ENCODE peak calls at places on chromosomes 3 and 15, in four cellular contexts. One of them, this sample, is unnamed.

GRCh38 chr15:45458746-45459403 is 63.7 kb downstream of the SLC30A4 start:
- DNase-seq in fibroblast of lung: peak
- DNase-seq in trophoblast cell: peak
- DNase-seq in HCT116: no peak
- DNase-seq in this sample: no peak

GRCh38 chr3:94799420-94800060 is 736.7 kb downstream of the NSUN3 start:
- DNase-seq in HCT116: no peak
- DNase-seq in fibroblast of lung: no peak
- DNase-seq in trophoblast cell: no peak
- DNase-seq in this sample: no peak

GRCh38 chr3:9916734-9917680 is at the start of gene IL17RC:
- DNase-seq in HCT116: peak
- DNase-seq in trophoblast cell: peak
- DNase-seq in fibroblast of lung: peak
- DNase-seq in this sample: peak

GRCh38 chr15:60370804-60371700 is 26.7 kb downstream of the ANXA2 start:
- DNase-seq in trophoblast cell: no peak
- DNase-seq in fibroblast of lung: peak
- DNase-seq in HCT116: peak
- DNase-seq in this sample: peak

GRCh38 chr3:156826896-156827882 is 1.0 kb downstream of the LEKR1 start:
- DNase-seq in HCT116: no peak
- DNase-seq in fibroblast of lung: no peak
- DNase-seq in trophoblast cell: no peak
- DNase-seq in this sample: no peak

GRCh38 chr15:31511707-31512310 is 185.2 kb downstream of the KLF13 start:
- DNase-seq in trophoblast cell: peak
- DNase-seq in fibroblast of lung: no peak
- DNase-seq in HCT116: no peak
- DNase-seq in this sample: no peak

GRCh38 chr3:165389653-165390052 is 193.5 kb upstream of the SLITRK3 start:
- DNase-seq in HCT116: no peak
- DNase-seq in fibroblast of lung: no peak
- DNase-seq in trophoblast cell: no peak
- DNase-seq in this sample: no peak

GRCh38 chr15:101500865-101501551 is 11.5 kb upstream of the PCSK6 start:
- DNase-seq in HCT116: no peak
- DNase-seq in fibroblast of lung: no peak
- DNase-seq in trophoblast cell: no peak
- DNase-seq in this sample: no peak

GRCh38 chr15:74955017-74955416 is 1.6 kb downstream of the RPP25 start:
- DNase-seq in HCT116: no peak
- DNase-seq in fibroblast of lung: no peak
- DNase-seq in trophoblast cell: no peak
- DNase-seq in this sample: no peak

GRCh38 chr15:74957301-74958035 is 896 bp upstream of the RPP25 start:
- DNase-seq in HCT116: no peak
- DNase-seq in fibroblast of lung: no peak
- DNase-seq in trophoblast cell: no peak
- DNase-seq in this sample: no peak

GRCh38 chr15:74954515-74954914 is 2.1 kb downstream of the RPP25 start:
- DNase-seq in fibroblast of lung: peak
- DNase-seq in trophoblast cell: peak
- DNase-seq in HCT116: no peak
- DNase-seq in this sample: peak

GRCh38 chr15:74956648-74957300 is at the start of gene RPP25:
- DNase-seq in trophoblast cell: peak
- DNase-seq in HCT116: peak
- DNase-seq in fibroblast of lung: peak
- DNase-seq in this sample: peak

GRCh38 chr15:74955796-74956647 is 550 bp downstream of the RPP25 start:
- DNase-seq in fibroblast of lung: peak
- DNase-seq in trophoblast cell: peak
- DNase-seq in HCT116: no peak
- DNase-seq in this sample: peak
- H3K4me2 ChIP-seq in fibroblast of lung: peak
- H3K4me2 ChIP-seq in trophoblast cell: peak
- H3K4me2 ChIP-seq in HCT116: peak
- H3K4me2 ChIP-seq in this sample: peak

GRCh38 chr15:32683231-32683630 is 34.6 kb upstream of the GREM1 start:
- DNase-seq in HCT116: no peak
- DNase-seq in trophoblast cell: no peak
- DNase-seq in fibroblast of lung: no peak
- DNase-seq in this sample: no peak
- H3K9ac ChIP-seq in HCT116: no peak
- H3K9ac ChIP-seq in trophoblast cell: no peak
- H3K9ac ChIP-seq in fibroblast of lung: no peak
- H3K9ac ChIP-seq in this sample: peak

GRCh38 chr3:120218981-120219380 is 66.0 kb downstream of the GPR156 start:
- DNase-seq in HCT116: no peak
- DNase-seq in trophoblast cell: no peak
- DNase-seq in fibroblast of lung: no peak
- DNase-seq in this sample: no peak
- H3K27ac ChIP-seq in HCT116: no peak
- H3K27ac ChIP-seq in trophoblast cell: no peak
- H3K27ac ChIP-seq in fibroblast of lung: no peak
- H3K27ac ChIP-seq in this sample: no peak

DNA sequence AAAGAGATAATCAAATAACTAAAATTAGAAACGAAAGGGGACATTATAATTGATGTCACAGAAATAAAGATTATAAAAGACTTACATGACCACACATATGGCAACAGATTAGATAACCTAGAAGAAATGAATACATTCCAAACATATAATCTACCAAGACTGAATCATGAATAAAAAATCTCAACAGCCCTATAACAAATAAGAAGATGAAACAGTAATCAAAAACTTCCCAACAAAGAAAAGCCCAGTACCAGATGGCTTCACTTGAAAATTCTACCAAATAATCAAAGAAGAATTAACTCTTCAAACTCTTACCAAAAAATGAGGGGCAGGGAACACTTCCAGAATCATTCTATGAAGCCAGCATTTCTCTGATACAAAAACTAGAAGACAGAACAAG is 11.8 kb downstream of the TOP2B start:
- DNase-seq in HCT116: no peak
- DNase-seq in trophoblast cell: no peak
- DNase-seq in fibroblast of lung: no peak
- DNase-seq in this sample: peak
- H3K4me2 ChIP-seq in HCT116: no peak
- H3K4me2 ChIP-seq in trophoblast cell: no peak
- H3K4me2 ChIP-seq in fibroblast of lung: no peak
- H3K4me2 ChIP-seq in this sample: no peak

GRCh38 chr3:141986548-141987107 is 110.2 kb downstream of the ATP1B3 start:
- DNase-seq in HCT116: no peak
- DNase-seq in fibroblast of lung: no peak
- DNase-seq in trophoblast cell: no peak
- DNase-seq in this sample: no peak

GRCh38 chr3:141994856-141995255 is 118.4 kb downstream of the ATP1B3 start:
- DNase-seq in trophoblast cell: no peak
- DNase-seq in HCT116: no peak
- DNase-seq in fibroblast of lung: no peak
- DNase-seq in this sample: no peak

GRCh38 chr3:141996437-141996836 is 120.0 kb downstream of the ATP1B3 start:
- DNase-seq in trophoblast cell: no peak
- DNase-seq in fibroblast of lung: no peak
- DNase-seq in HCT116: no peak
- DNase-seq in this sample: no peak

GRCh38 chr3:141992512-141992911 is 116.1 kb downstream of the ATP1B3 start:
- DNase-seq in fibroblast of lung: no peak
- DNase-seq in trophoblast cell: no peak
- DNase-seq in HCT116: no peak
- DNase-seq in this sample: no peak
- H3K9ac ChIP-seq in fibroblast of lung: no peak
- H3K9ac ChIP-seq in trophoblast cell: no peak
- H3K9ac ChIP-seq in HCT116: no peak
- H3K9ac ChIP-seq in this sample: no peak

GRCh38 chr3:45537960-45538640 is 56.5 kb upstream of the LIMD1 start:
- DNase-seq in fibroblast of lung: peak
- DNase-seq in HCT116: no peak
- DNase-seq in trophoblast cell: no peak
- DNase-seq in this sample: no peak

GRCh38 chr3:45536316-45536715 is 58.2 kb upstream of the LIMD1 start:
- DNase-seq in trophoblast cell: peak
- DNase-seq in HCT116: no peak
- DNase-seq in fibroblast of lung: no peak
- DNase-seq in this sample: no peak

GRCh38 chr3:45541326-45542321 is 52.9 kb upstream of the LIMD1 start:
- DNase-seq in HCT116: no peak
- DNase-seq in fibroblast of lung: no peak
- DNase-seq in trophoblast cell: peak
- DNase-seq in this sample: no peak

GRCh38 chr3:45537596-45537959 is 57.0 kb upstream of the LIMD1 start:
- DNase-seq in HCT116: no peak
- DNase-seq in trophoblast cell: no peak
- DNase-seq in fibroblast of lung: no peak
- DNase-seq in this sample: no peak

DNA sequence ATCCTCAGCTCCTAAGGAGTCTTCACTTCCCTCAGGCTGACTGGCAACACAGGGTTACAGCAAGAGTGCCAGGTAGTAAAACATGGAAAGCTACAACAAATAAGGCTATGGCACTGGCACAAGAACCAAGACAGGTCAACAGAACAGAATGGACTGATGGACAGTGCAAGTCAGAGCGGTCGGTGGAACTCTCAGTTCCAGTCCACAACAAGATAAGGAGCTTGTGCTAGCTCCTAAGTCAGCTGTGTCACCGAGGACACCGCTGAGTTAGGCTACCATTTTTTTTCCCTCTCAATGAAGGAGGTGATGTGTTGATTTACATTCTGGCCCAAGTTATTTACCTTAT is 55.9 kb upstream of the LIMD1 start:
- DNase-seq in fibroblast of lung: no peak
- DNase-seq in trophoblast cell: no peak
- DNase-seq in HCT116: no peak
- DNase-seq in this sample: no peak
- H3K27ac ChIP-seq in fibroblast of lung: peak
- H3K27ac ChIP-seq in trophoblast cell: no peak
- H3K27ac ChIP-seq in HCT116: no peak
- H3K27ac ChIP-seq in this sample: no peak

GRCh38 chr3:58176185-58176530 is 34.6 kb downstream of the DNASE1L3 start:
- DNase-seq in trophoblast cell: no peak
- DNase-seq in fibroblast of lung: no peak
- DNase-seq in HCT116: no peak
- DNase-seq in this sample: no peak
- H3K4me2 ChIP-seq in trophoblast cell: no peak
- H3K4me2 ChIP-seq in fibroblast of lung: no peak
- H3K4me2 ChIP-seq in HCT116: no peak
- H3K4me2 ChIP-seq in this sample: no peak

GRCh38 chr3:195107593-195107992 is 163.4 kb downstream of the XXYLT1 start:
- DNase-seq in trophoblast cell: no peak
- DNase-seq in HCT116: no peak
- DNase-seq in fibroblast of lung: no peak
- DNase-seq in this sample: no peak

GRCh38 chr3:195104340-195104739 is 166.6 kb downstream of the XXYLT1 start:
- DNase-seq in trophoblast cell: no peak
- DNase-seq in HCT116: no peak
- DNase-seq in fibroblast of lung: no peak
- DNase-seq in this sample: no peak

GRCh38 chr3:195106418-195106906 is 164.5 kb downstream of the XXYLT1 start:
- DNase-seq in trophoblast cell: peak
- DNase-seq in fibroblast of lung: peak
- DNase-seq in HCT116: no peak
- DNase-seq in this sample: peak

GRCh38 chr3:195105389-195105788 is 165.6 kb downstream of the XXYLT1 start:
- DNase-seq in fibroblast of lung: no peak
- DNase-seq in HCT116: no peak
- DNase-seq in trophoblast cell: peak
- DNase-seq in this sample: no peak

DNA sequence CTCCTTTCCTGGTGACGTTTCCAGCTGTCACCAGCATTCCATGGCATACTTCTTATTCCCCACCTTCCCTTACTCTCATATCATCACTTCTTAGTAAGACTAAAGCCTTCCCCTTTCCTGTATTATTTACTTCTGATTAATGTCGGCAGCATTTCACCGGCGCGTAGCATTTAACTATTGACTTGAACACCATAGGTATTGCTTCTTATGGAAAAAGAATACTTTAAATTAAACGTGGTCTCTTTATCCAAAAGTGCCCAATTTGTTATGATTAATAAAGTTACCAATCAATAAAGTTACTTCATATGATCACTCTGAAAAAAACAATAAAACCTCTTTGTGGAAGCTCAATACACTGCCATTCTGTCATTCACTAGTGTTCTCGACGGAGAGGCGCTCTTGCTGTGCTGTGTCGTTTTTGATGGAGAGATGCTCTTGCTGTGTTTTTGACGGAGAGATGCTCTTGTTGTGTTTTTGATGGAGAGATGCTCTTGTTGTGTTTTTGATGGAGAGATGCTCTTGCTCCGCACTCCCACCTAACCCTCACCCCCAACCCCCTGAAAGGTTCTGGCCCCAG is 165.0 kb downstream of the XXYLT1 start:
- DNase-seq in trophoblast cell: no peak
- DNase-seq in HCT116: no peak
- DNase-seq in fibroblast of lung: no peak
- DNase-seq in this sample: no peak
- H3K9ac ChIP-seq in trophoblast cell: no peak
- H3K9ac ChIP-seq in HCT116: no peak
- H3K9ac ChIP-seq in fibroblast of lung: peak
- H3K9ac ChIP-seq in this sample: peak

This sample was measured in astrocyte.